ENCODE peak calls at places on chromosomes 4 and X, in eight cellular contexts. J is natural killer cell treated with Interleukin-12 subunit alpha and Interleukin-12 subunit beta and Interleukin-15 and Interleukin-18, amount 100 ng/mL, for 72 hours; O is NCI-H1436; U is K562; R is activated naive CD8-positive, alpha-beta T cell treated with anti-CD3 and anti-CD28 coated beads for 36 hours; S is activated naive CD4-positive, alpha-beta T cell treated with anti-CD3 and anti-CD28 coated beads for 36 hours; I is NCI-H82; L is GM12865. G is an unnamed sample.

GRCh38 chrX:151724563-151725337 is 8.9 kb downstream of the FATE1 start:
- DNase-seq in L (no peak), J (no peak), I (no peak), U (no peak), R (no peak), S (no peak), O (no peak), G (no peak)

GRCh38 chr4:55407119-55407518 is 11.4 kb downstream of the TMEM165 start:
- DNase-seq in S (no peak), U (no peak), I (no peak), R (no peak), L (no peak), J (no peak), O (no peak), G (no peak)

GRCh38 chr4:174707277-174707676 is 121.8 kb downstream of the GLRA3 start:
- DNase-seq in I (no peak), J (no peak), U (peak; percentile 20), L (peak; percentile 31), S (peak; percentile 6), O (no peak), R (no peak), G (no peak)

GRCh38 chr4:72701987-72702819 is 133.2 kb upstream of the ADAMTS3 start:
- DNase-seq in I (peak; percentile 70), O (peak; percentile 1), J (no peak), U (peak; percentile 41), R (peak; percentile 8), S (peak; percentile 56), L (peak; percentile 60), G (peak; percentile 30)

GRCh38 chr4:145299380-145300076 is 119.1 kb upstream of the OTUD4 start:
- DNase-seq in S (peak; percentile 88), J (no peak), R (peak; percentile 85), U (no peak), L (peak; percentile 91), O (no peak), I (no peak), G (no peak)

GRCh38 chrX:111181883-111182400 is 86.0 kb downstream of the PAK3 start:
- DNase-seq in S (no peak), O (peak; percentile 47), I (peak; percentile 94), L (no peak), U (no peak), R (no peak), J (no peak), G (peak; percentile 13)

GRCh38 chr4:76407440-76408119 is 13.4 kb downstream of the CCDC158 start:
- DNase-seq in U (no peak), S (no peak), I (no peak), R (no peak), J (no peak), L (no peak), O (no peak), G (no peak)

GRCh38 chr4:56986192-56986591 is 7.5 kb downstream of the POLR2B start:
- DNase-seq in S (no peak), J (no peak), R (no peak), O (no peak), L (no peak), U (no peak), I (no peak), G (no peak)

GRCh38 chr4:156294577-156294976 is 340.9 kb upstream of the CTSO start:
- DNase-seq in L (peak; percentile 28), U (no peak), I (peak; percentile 61), S (no peak), J (no peak), R (no peak), O (no peak), G (peak; percentile 23)

GRCh38 chr4:10457255-10457801 is at the start of gene ZNF518B:
- DNase-seq in U (peak; percentile 85), L (peak; percentile 84), R (peak; percentile 87), S (peak; percentile 69), I (peak; percentile 74), J (peak; percentile 90), O (peak; percentile 0), G (no peak)

GRCh38 chrX:24146283-24146865 is 3.2 kb upstream of the ZFX start:
- DNase-seq in S (no peak), L (no peak), O (no peak), U (no peak), R (no peak), I (peak; percentile 26), J (no peak), G (no peak)

GRCh38 chrX:88789825-88790224 is 42.8 kb downstream of the CPXCR1 start:
- DNase-seq in S (no peak), U (no peak), L (no peak), O (no peak), J (no peak), I (no peak), R (no peak), G (no peak)

GRCh38 chrX:21658152-21658737 is at the start of gene KLHL34:
- DNase-seq in U (no peak), J (no peak), S (peak; percentile 26), O (no peak), R (peak; percentile 9), I (no peak), L (no peak), G (no peak)

GRCh38 chr4:120009731-120010130 is 56.9 kb downstream of the MAD2L1 start:
- DNase-seq in L (no peak), J (no peak), I (no peak), O (no peak), R (no peak), S (no peak), U (no peak), G (no peak)

GRCh38 chr4:72791054-72791453 is 222.0 kb upstream of the ADAMTS3 start:
- DNase-seq in I (no peak), U (no peak), S (no peak), O (no peak), J (no peak), L (no peak), R (no peak), G (no peak)

GRCh38 chrX:622104-622503 is 8.5 kb upstream of the SHOX start:
- DNase-seq in L (no peak), S (no peak), O (no peak), R (no peak), I (no peak), U (no peak), J (no peak), G (no peak)

GRCh38 chr4:17636696-17637351 is 22.4 kb downstream of the MED28 start:
- DNase-seq in R (peak; percentile 66), I (peak; percentile 83), L (peak; percentile 81), U (peak; percentile 69), J (peak; percentile 73), S (peak; percentile 82), O (peak; percentile 12), G (peak; percentile 65)

GRCh38 chr4:8394806-8395205 is 45.7 kb downstream of the ACOX3 start:
- DNase-seq in R (no peak), L (no peak), U (no peak), I (no peak), S (no peak), O (no peak), J (no peak), G (no peak)

GRCh38 chr4:53605783-53606182 is 14.5 kb upstream of the LNX1 start:
- DNase-seq in U (no peak), I (no peak), R (no peak), S (no peak), J (no peak), O (no peak), L (no peak), G (no peak)

GRCh38 chr4:40422309-40422708 is 87.2 kb downstream of the CHRNA9 start:
- DNase-seq in S (no peak), J (no peak), L (peak; percentile 58), R (no peak), O (no peak), U (no peak), I (no peak), G (no peak)

GRCh38 chrX:147476008-147476407 is 435.7 kb upstream of the FMR1 start:
- DNase-seq in L (peak; percentile 9), R (peak; percentile 1), J (no peak), S (peak; percentile 15), I (peak; percentile 55), U (peak; percentile 4), O (peak; percentile 34), G (peak; percentile 5)

GRCh38 chr4:40976343-40976742 is 226.6 kb downstream of the NSUN7 start:
- DNase-seq in I (peak; percentile 72), R (no peak), O (peak; percentile 25), L (peak; percentile 71), J (no peak), U (peak; percentile 30), S (peak; percentile 47), G (peak; percentile 25)

GRCh38 chrX:21723814-21724213 is 34.1 kb downstream of the SMPX start:
- DNase-seq in S (no peak), I (peak; percentile 96), R (no peak), U (no peak), L (no peak), O (no peak), J (no peak), G (peak; percentile 25)

GRCh38 chr4:105147226-105148151 is 813 bp downstream of the TET2 start:
- DNase-seq in I (peak; percentile 65), O (no peak), J (no peak), L (peak; percentile 60), S (peak; percentile 45), U (peak; percentile 25), R (peak; percentile 4), G (peak; percentile 43)

GRCh38 chr4:15913631-15913970 is 24.9 kb downstream of the FGFBP1 start:
- DNase-seq in S (no peak), L (no peak), R (no peak), J (no peak), O (no peak), I (no peak), U (no peak), G (no peak)

GRCh38 chrX:54891573-54891972 is 29.1 kb upstream of the TRO start:
- DNase-seq in I (peak; percentile 64), L (peak; percentile 32), J (no peak), O (no peak), S (peak; percentile 51), R (peak; percentile 2), U (peak; percentile 16), G (peak; percentile 3)

GRCh38 chr4:15562114-15562513 is 92.4 kb downstream of the CC2D2A start:
- DNase-seq in L (no peak), J (no peak), U (no peak), I (no peak), R (no peak), S (no peak), O (no peak), G (no peak)

GRCh38 chr4:7917669-7918068 is 22.0 kb downstream of the AFAP1 start:
- DNase-seq in R (no peak), S (no peak), U (no peak), O (no peak), L (no peak), I (no peak), J (no peak), G (no peak)